ENCODE peak calls at places on chromosomes 13 and 19, in eight cellular contexts. One of them, this sample, is unnamed.

GRCh38 chr13:98752111-98752941 is at the start of gene SLC15A1:
- DNase-seq in IMR-90: no peak
- DNase-seq in Peyer's patch: no peak
- DNase-seq in cardiac muscle cell: no peak
- DNase-seq in fibroblast of lung: no peak
- DNase-seq in GM23338: peak
- DNase-seq in GM12878: no peak
- DNase-seq in ascending aorta: no peak
- DNase-seq in this sample: no peak

GRCh38 chr19:6100284-6100915 is 9.9 kb downstream of the RFX2 start:
- DNase-seq in IMR-90: no peak
- DNase-seq in Peyer's patch: peak
- DNase-seq in cardiac muscle cell: no peak
- DNase-seq in fibroblast of lung: no peak
- DNase-seq in GM23338: peak
- DNase-seq in GM12878: no peak
- DNase-seq in ascending aorta: no peak
- DNase-seq in this sample: no peak

GRCh38 chr19:56946164-56946563 is 105.6 kb upstream of the PEG3 start:
- DNase-seq in IMR-90: no peak
- DNase-seq in Peyer's patch: no peak
- DNase-seq in cardiac muscle cell: no peak
- DNase-seq in fibroblast of lung: no peak
- DNase-seq in GM23338: no peak
- DNase-seq in GM12878: no peak
- DNase-seq in ascending aorta: no peak
- DNase-seq in this sample: no peak

GRCh38 chr19:14505488-14506239 is 9.7 kb upstream of the GIPC1 start:
- DNase-seq in IMR-90: peak
- DNase-seq in Peyer's patch: peak
- DNase-seq in cardiac muscle cell: peak
- DNase-seq in fibroblast of lung: peak
- DNase-seq in GM23338: peak
- DNase-seq in GM12878: no peak
- DNase-seq in ascending aorta: no peak
- DNase-seq in this sample: no peak

GRCh38 chr19:729564-730381 is 21.0 kb downstream of the PALM start:
- DNase-seq in IMR-90: no peak
- DNase-seq in Peyer's patch: no peak
- DNase-seq in cardiac muscle cell: no peak
- DNase-seq in fibroblast of lung: no peak
- DNase-seq in GM23338: no peak
- DNase-seq in GM12878: no peak
- DNase-seq in ascending aorta: no peak
- DNase-seq in this sample: no peak

GRCh38 chr13:27171244-27171829 is at the start of gene USP12:
- DNase-seq in IMR-90: peak
- DNase-seq in Peyer's patch: peak
- DNase-seq in cardiac muscle cell: peak
- DNase-seq in fibroblast of lung: peak
- DNase-seq in GM23338: peak
- DNase-seq in GM12878: no peak
- DNase-seq in ascending aorta: peak
- DNase-seq in this sample: no peak

GRCh38 chr19:30699871-30700280 is 327.7 kb downstream of the ZNF536 start:
- DNase-seq in IMR-90: no peak
- DNase-seq in Peyer's patch: no peak
- DNase-seq in cardiac muscle cell: no peak
- DNase-seq in fibroblast of lung: no peak
- DNase-seq in GM23338: no peak
- DNase-seq in GM12878: no peak
- DNase-seq in ascending aorta: no peak
- DNase-seq in this sample: no peak

GRCh38 chr13:101473458-101473857 is 21.0 kb downstream of the ITGBL1 start:
- DNase-seq in IMR-90: peak
- DNase-seq in Peyer's patch: no peak
- DNase-seq in cardiac muscle cell: peak
- DNase-seq in fibroblast of lung: peak
- DNase-seq in GM23338: no peak
- DNase-seq in GM12878: no peak
- DNase-seq in ascending aorta: no peak
- DNase-seq in this sample: no peak

GRCh38 chr19:16326401-16327130 is 1.9 kb downstream of the KLF2 start:
- DNase-seq in IMR-90: no peak
- DNase-seq in Peyer's patch: peak
- DNase-seq in cardiac muscle cell: peak
- DNase-seq in fibroblast of lung: no peak
- DNase-seq in GM23338: peak
- DNase-seq in GM12878: no peak
- DNase-seq in ascending aorta: no peak
- DNase-seq in this sample: peak

GRCh38 chr19:2186071-2186846 is 22.5 kb downstream of the DOT1L start:
- DNase-seq in IMR-90: peak
- DNase-seq in Peyer's patch: no peak
- DNase-seq in cardiac muscle cell: peak
- DNase-seq in fibroblast of lung: peak
- DNase-seq in GM23338: no peak
- DNase-seq in GM12878: no peak
- DNase-seq in ascending aorta: peak
- DNase-seq in this sample: peak

GRCh38 chr13:113975416-113975815 is 1.5 kb upstream of the C13orf46 start:
- DNase-seq in IMR-90: no peak
- DNase-seq in Peyer's patch: no peak
- DNase-seq in cardiac muscle cell: no peak
- DNase-seq in fibroblast of lung: no peak
- DNase-seq in GM23338: no peak
- DNase-seq in GM12878: no peak
- DNase-seq in ascending aorta: no peak
- DNase-seq in this sample: no peak

GRCh38 chr13:113978741-113979481 is 5.0 kb upstream of the C13orf46 start:
- DNase-seq in IMR-90: no peak
- DNase-seq in Peyer's patch: no peak
- DNase-seq in cardiac muscle cell: no peak
- DNase-seq in fibroblast of lung: no peak
- DNase-seq in GM23338: no peak
- DNase-seq in GM12878: no peak
- DNase-seq in ascending aorta: no peak
- DNase-seq in this sample: no peak

GRCh38 chr13:113976711-113977684 is 3.1 kb upstream of the C13orf46 start:
- DNase-seq in IMR-90: peak
- DNase-seq in Peyer's patch: no peak
- DNase-seq in cardiac muscle cell: peak
- DNase-seq in fibroblast of lung: peak
- DNase-seq in GM23338: no peak
- DNase-seq in GM12878: no peak
- DNase-seq in ascending aorta: no peak
- DNase-seq in this sample: no peak

GRCh38 chr13:113979791-113980471 is 6.1 kb upstream of the C13orf46 start:
- DNase-seq in IMR-90: no peak
- DNase-seq in Peyer's patch: no peak
- DNase-seq in cardiac muscle cell: no peak
- DNase-seq in fibroblast of lung: no peak
- DNase-seq in GM23338: no peak
- DNase-seq in GM12878: no peak
- DNase-seq in ascending aorta: no peak
- DNase-seq in this sample: no peak

GRCh38 chr13:113977976-113978375 is 4.1 kb upstream of the C13orf46 start:
- DNase-seq in IMR-90: no peak
- DNase-seq in Peyer's patch: no peak
- DNase-seq in cardiac muscle cell: no peak
- DNase-seq in fibroblast of lung: no peak
- DNase-seq in GM23338: no peak
- DNase-seq in GM12878: no peak
- DNase-seq in ascending aorta: no peak
- DNase-seq in this sample: no peak
- TF ChIP-seq CTCF in IMR-90: no peak
- TF ChIP-seq CTCF in Peyer's patch: no peak
- TF ChIP-seq CTCF in cardiac muscle cell: no peak
- TF ChIP-seq CTCF in fibroblast of lung: no peak
- TF ChIP-seq CTCF in GM23338: no peak
- TF ChIP-seq CTCF in GM12878: no peak
- TF ChIP-seq CTCF in ascending aorta: no peak
- TF ChIP-seq CTCF in this sample: no peak

DNA sequence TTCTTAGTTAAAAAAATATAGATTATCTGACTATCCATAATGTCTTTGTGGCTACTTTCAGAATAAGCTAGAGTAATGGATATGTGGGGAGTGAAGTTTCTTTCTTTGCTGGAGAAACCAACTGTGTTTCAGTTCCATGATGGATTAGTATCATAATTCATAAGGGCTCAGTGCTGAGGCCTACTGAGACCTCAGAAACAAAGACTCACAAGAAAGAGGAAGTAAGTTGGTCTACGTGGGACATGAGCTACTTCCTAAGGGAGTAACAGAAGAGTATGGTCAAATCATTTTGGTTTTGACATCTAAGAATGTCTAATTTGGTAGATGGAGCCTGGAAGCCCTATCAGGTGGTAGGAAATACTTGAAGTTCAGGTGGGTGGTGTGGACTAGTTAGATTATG is 99.0 kb upstream of the HTR2A start:
- DNase-seq in IMR-90: no peak
- DNase-seq in Peyer's patch: no peak
- DNase-seq in cardiac muscle cell: no peak
- DNase-seq in fibroblast of lung: no peak
- DNase-seq in GM23338: no peak
- DNase-seq in GM12878: peak
- DNase-seq in ascending aorta: no peak
- DNase-seq in this sample: no peak
- H3K4me3 ChIP-seq in IMR-90: no peak
- H3K4me3 ChIP-seq in Peyer's patch: no peak
- H3K4me3 ChIP-seq in cardiac muscle cell: no peak
- H3K4me3 ChIP-seq in fibroblast of lung: no peak
- H3K4me3 ChIP-seq in GM23338: no peak
- H3K4me3 ChIP-seq in GM12878: no peak
- H3K4me3 ChIP-seq in ascending aorta: no peak
- H3K4me3 ChIP-seq in this sample: no peak

GRCh38 chr13:35252536-35253205 is 223.8 kb downstream of the MAB21L1 start:
- DNase-seq in IMR-90: no peak
- DNase-seq in Peyer's patch: no peak
- DNase-seq in cardiac muscle cell: no peak
- DNase-seq in fibroblast of lung: no peak
- DNase-seq in GM23338: no peak
- DNase-seq in GM12878: peak
- DNase-seq in ascending aorta: no peak
- DNase-seq in this sample: no peak
- H3K27ac ChIP-seq in IMR-90: no peak
- H3K27ac ChIP-seq in Peyer's patch: no peak
- H3K27ac ChIP-seq in cardiac muscle cell: no peak
- H3K27ac ChIP-seq in fibroblast of lung: no peak
- H3K27ac ChIP-seq in GM23338: no peak
- H3K27ac ChIP-seq in GM12878: no peak
- H3K27ac ChIP-seq in ascending aorta: no peak
- H3K27ac ChIP-seq in this sample: no peak

GRCh38 chr19:22545751-22546150 is 88.4 kb upstream of the ZNF492 start:
- DNase-seq in IMR-90: no peak
- DNase-seq in Peyer's patch: no peak
- DNase-seq in cardiac muscle cell: peak
- DNase-seq in fibroblast of lung: no peak
- DNase-seq in GM23338: peak
- DNase-seq in GM12878: no peak
- DNase-seq in ascending aorta: no peak
- DNase-seq in this sample: no peak
- TF ChIP-seq CTCF in IMR-90: no peak
- TF ChIP-seq CTCF in Peyer's patch: no peak
- TF ChIP-seq CTCF in cardiac muscle cell: no peak
- TF ChIP-seq CTCF in fibroblast of lung: peak
- TF ChIP-seq CTCF in GM23338: peak
- TF ChIP-seq CTCF in GM12878: peak
- TF ChIP-seq CTCF in ascending aorta: peak
- TF ChIP-seq CTCF in this sample: peak

GRCh38 chr19:32040246-32040645 is 305.2 kb upstream of the ZNF507 start:
- DNase-seq in IMR-90: no peak
- DNase-seq in Peyer's patch: no peak
- DNase-seq in cardiac muscle cell: no peak
- DNase-seq in fibroblast of lung: no peak
- DNase-seq in GM23338: no peak
- DNase-seq in GM12878: no peak
- DNase-seq in ascending aorta: no peak
- DNase-seq in this sample: no peak

GRCh38 chr19:32037998-32038732 is 307.2 kb upstream of the ZNF507 start:
- DNase-seq in IMR-90: no peak
- DNase-seq in Peyer's patch: no peak
- DNase-seq in cardiac muscle cell: no peak
- DNase-seq in fibroblast of lung: no peak
- DNase-seq in GM23338: no peak
- DNase-seq in GM12878: no peak
- DNase-seq in ascending aorta: no peak
- DNase-seq in this sample: no peak

GRCh38 chr19:32039446-32039845 is 306.0 kb upstream of the ZNF507 start:
- DNase-seq in IMR-90: no peak
- DNase-seq in Peyer's patch: no peak
- DNase-seq in cardiac muscle cell: no peak
- DNase-seq in fibroblast of lung: no peak
- DNase-seq in GM23338: no peak
- DNase-seq in GM12878: no peak
- DNase-seq in ascending aorta: no peak
- DNase-seq in this sample: no peak

GRCh38 chr19:32041681-32042292 is 303.6 kb upstream of the ZNF507 start:
- DNase-seq in IMR-90: peak
- DNase-seq in Peyer's patch: no peak
- DNase-seq in cardiac muscle cell: peak
- DNase-seq in fibroblast of lung: peak
- DNase-seq in GM23338: peak
- DNase-seq in GM12878: no peak
- DNase-seq in ascending aorta: no peak
- DNase-seq in this sample: no peak
- H3K4me3 ChIP-seq in IMR-90: peak
- H3K4me3 ChIP-seq in Peyer's patch: peak
- H3K4me3 ChIP-seq in cardiac muscle cell: peak
- H3K4me3 ChIP-seq in fibroblast of lung: peak
- H3K4me3 ChIP-seq in GM23338: peak
- H3K4me3 ChIP-seq in GM12878: no peak
- H3K4me3 ChIP-seq in ascending aorta: peak
- H3K4me3 ChIP-seq in this sample: peak

DNA sequence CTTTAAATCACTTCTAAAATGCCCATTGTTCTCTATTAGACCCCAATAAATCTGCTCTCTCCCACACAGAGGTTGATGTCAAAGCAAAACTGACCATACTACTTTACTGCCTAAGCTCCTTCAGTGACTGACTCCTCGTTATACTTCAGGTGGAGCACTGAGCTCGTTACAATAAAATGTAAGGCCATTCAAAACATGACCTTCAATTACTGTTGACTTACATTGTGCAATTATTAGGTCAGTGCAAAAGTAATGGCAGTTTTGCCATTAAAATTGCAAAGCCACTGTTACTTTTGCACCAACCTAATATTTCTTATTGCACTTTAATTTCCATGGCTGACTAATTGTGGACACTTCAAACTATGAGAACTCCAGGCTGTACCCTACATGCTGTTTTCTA is 314.9 kb downstream of the MZT1 start:
- DNase-seq in IMR-90: no peak
- DNase-seq in Peyer's patch: no peak
- DNase-seq in cardiac muscle cell: no peak
- DNase-seq in fibroblast of lung: no peak
- DNase-seq in GM23338: no peak
- DNase-seq in GM12878: no peak
- DNase-seq in ascending aorta: no peak
- DNase-seq in this sample: no peak
- H3K27ac ChIP-seq in IMR-90: no peak
- H3K27ac ChIP-seq in Peyer's patch: no peak
- H3K27ac ChIP-seq in cardiac muscle cell: no peak
- H3K27ac ChIP-seq in fibroblast of lung: no peak
- H3K27ac ChIP-seq in GM23338: no peak
- H3K27ac ChIP-seq in GM12878: no peak
- H3K27ac ChIP-seq in ascending aorta: no peak
- H3K27ac ChIP-seq in this sample: no peak

GRCh38 chr13:25679936-25680335 is 308.2 kb downstream of the ATP8A2 start:
- DNase-seq in IMR-90: no peak
- DNase-seq in Peyer's patch: no peak
- DNase-seq in cardiac muscle cell: no peak
- DNase-seq in fibroblast of lung: no peak
- DNase-seq in GM23338: no peak
- DNase-seq in GM12878: no peak
- DNase-seq in ascending aorta: no peak
- DNase-seq in this sample: no peak
- TF ChIP-seq CTCF in IMR-90: no peak
- TF ChIP-seq CTCF in Peyer's patch: no peak
- TF ChIP-seq CTCF in cardiac muscle cell: no peak
- TF ChIP-seq CTCF in fibroblast of lung: no peak
- TF ChIP-seq CTCF in GM23338: no peak
- TF ChIP-seq CTCF in GM12878: no peak
- TF ChIP-seq CTCF in ascending aorta: no peak
- TF ChIP-seq CTCF in this sample: no peak